ENCODE peak calls at places on chromosomes 4 and X, in seven cellular contexts. Z is cardiac fibroblast, K is lung, F is uterus, J is heart left ventricle, A is thoracic aorta, G is fibroblast of villous mesenchyme. D is an unnamed sample.
A peak's percentile ranks its signal among the peaks of the same experiment; 100 is the strongest.

GRCh38 chrX:71210829-71211228 is 12.2 kb upstream of the GJB1 start:
- DNase-seq in J (no peak), G (no peak), A (no peak), F (no peak), Z (no peak), K (no peak), D (peak; percentile 47)

GRCh38 chrX:133171962-133172708 is 46.0 kb downstream of the TFDP3 start:
- DNase-seq in A (no peak), J (no peak), G (peak; percentile 12), K (no peak), Z (peak; percentile 0), F (no peak), D (no peak)

GRCh38 chrX:126820700-126821420 is 1.3 kb downstream of the PRR32 start:
- DNase-seq in K (peak; percentile 29), Z (no peak), A (no peak), J (peak; percentile 80), G (no peak), F (no peak), D (no peak)

GRCh38 chrX:15680401-15680800 is 15.8 kb upstream of the CLTRN start:
- DNase-seq in G (peak; percentile 71), A (no peak), J (no peak), K (no peak), Z (peak; percentile 34), F (no peak), D (no peak)

GRCh38 chr4:71230258-71230594 is 108.6 kb upstream of the SLC4A4 start:
- DNase-seq in A (no peak), K (no peak), J (no peak), F (no peak), G (peak; percentile 89), Z (no peak), D (peak; percentile 27)

GRCh38 chrX:130120321-130120731 is 10.0 kb upstream of the ELF4 start:
- DNase-seq in G (no peak), F (no peak), Z (no peak), A (no peak), J (no peak), K (no peak), D (no peak)

GRCh38 chrX:50403903-50404302 is 66.7 kb downstream of the DGKK start:
- DNase-seq in K (no peak), J (no peak), F (no peak), A (no peak), Z (no peak), G (no peak), D (no peak)

GRCh38 chr4:110518889-110519490 is 43.0 kb downstream of the ENPEP start:
- DNase-seq in F (no peak), G (peak; percentile 33), Z (peak; percentile 46), J (no peak), K (no peak), A (no peak), D (no peak)

GRCh38 chr4:132001542-132001941 is 1147.6 kb upstream of the PCDH10 start:
- DNase-seq in J (no peak), G (peak; percentile 33), A (no peak), F (no peak), K (no peak), Z (peak; percentile 55), D (no peak)

GRCh38 chrX:39645059-39645895 is 452.5 kb downstream of the BCOR start:
- DNase-seq in G (peak; percentile 83), J (peak; percentile 72), F (peak; percentile 85), K (no peak), Z (peak; percentile 89), A (peak; percentile 47), D (peak; percentile 65)

DNA sequence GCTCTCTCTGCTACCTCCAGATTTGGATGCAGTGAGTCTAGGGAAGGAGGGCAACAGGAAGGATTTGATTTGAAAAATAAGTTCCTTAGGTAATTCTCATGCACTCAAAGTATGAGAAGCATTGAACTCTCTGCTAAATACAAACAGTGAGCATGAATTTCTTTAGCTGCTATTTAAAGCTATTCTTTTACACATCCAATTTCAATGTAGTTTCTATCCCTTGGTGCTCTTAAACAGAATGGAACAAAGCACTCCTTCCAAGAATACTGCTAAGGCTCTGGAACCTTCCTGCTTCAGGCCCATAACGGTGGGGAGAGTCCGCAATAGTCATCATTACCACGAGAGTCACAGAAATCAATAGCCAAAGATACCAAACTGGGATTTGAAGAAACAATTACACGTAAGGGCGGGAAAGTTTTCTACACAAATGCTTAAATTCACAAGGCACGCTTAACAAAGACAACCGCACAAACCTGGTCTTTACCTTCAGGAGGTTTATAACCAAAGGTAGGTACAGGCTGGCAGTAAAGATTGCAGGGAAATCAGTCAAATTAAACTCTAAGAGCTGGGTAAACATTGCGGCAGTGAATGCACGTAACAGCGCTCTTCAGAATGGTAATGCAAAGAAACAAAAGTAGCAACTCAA is 123.2 kb upstream of the NAP1L5 start:
- DNase-seq in A (no peak), K (no peak), J (no peak), G (no peak), F (no peak), Z (no peak), D (no peak)
- H3K4me3 ChIP-seq in A (peak overlapping the region; percentile 78), K (peak overlapping the region; percentile 43), J (peak overlapping the region; percentile 46), G (peak overlapping the region; percentile 70), F (no peak overlapping the region), Z (no peak overlapping the region), D (no peak overlapping the region)

GRCh38 chr4:15234585-15235126 is 193.2 kb upstream of the C1QTNF7 start:
- DNase-seq in J (no peak), A (no peak), K (no peak), G (peak; percentile 99), Z (peak; percentile 84), F (peak; percentile 70), D (peak; percentile 71)
- H3K4me3 ChIP-seq in J (no peak overlapping the region), A (no peak overlapping the region), K (no peak overlapping the region), G (no peak overlapping the region), Z (no peak overlapping the region), F (no peak overlapping the region), D (no peak overlapping the region)

GRCh38 chrX:102712967-102713677 is 874 bp downstream of the GPRASP2 start:
- DNase-seq in J (peak; percentile 47), F (peak; percentile 79), A (no peak), Z (peak; percentile 72), G (peak; percentile 59), K (no peak), D (peak; percentile 4)
- H3K4me3 ChIP-seq in J (peak overlapping the region; percentile 64), F (peak overlapping the region; percentile 62), A (peak overlapping the region; percentile 82), Z (peak overlapping the region; percentile 74), G (peak overlapping the region; percentile 67), K (peak overlapping the region; percentile 57), D (peak overlapping the region; percentile 51)

DNA sequence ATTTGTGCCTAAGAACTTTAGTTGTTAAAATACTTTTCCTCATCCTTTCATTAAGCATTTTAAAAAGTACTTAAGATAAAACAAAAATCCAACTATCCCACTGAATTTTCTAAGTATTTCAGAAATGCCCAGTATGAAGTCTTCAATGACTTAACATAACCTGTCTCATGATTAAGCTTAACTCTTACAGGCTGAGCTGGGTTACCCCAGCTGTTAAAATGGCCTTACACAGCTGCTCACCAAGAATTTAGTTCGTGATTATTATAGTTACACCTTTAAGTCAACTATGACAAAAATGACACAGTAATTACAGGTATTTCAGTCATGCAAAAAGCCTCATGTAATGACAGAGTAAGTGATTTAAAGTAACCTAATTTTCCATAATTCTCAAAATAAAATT is 145.7 kb downstream of the FBXW7 start:
- DNase-seq in K (no peak), G (no peak), J (no peak), Z (no peak), F (no peak), A (no peak), D (no peak)
- H3K4me3 ChIP-seq in K (no peak overlapping the region), G (no peak overlapping the region), J (no peak overlapping the region), Z (no peak overlapping the region), F (no peak overlapping the region), A (no peak overlapping the region), D (no peak overlapping the region)

GRCh38 chr4:168318266-168318895 is at the start of gene DDX60:
- DNase-seq in A (peak; percentile 25), G (peak; percentile 87), J (peak; percentile 84), Z (peak; percentile 80), K (peak; percentile 76), F (peak; percentile 86), D (peak; percentile 75)

GRCh38 chr4:168321006-168321405 is 2.5 kb upstream of the DDX60 start:
- DNase-seq in F (no peak), Z (no peak), K (no peak), A (no peak), G (no peak), J (no peak), D (no peak)

DNA sequence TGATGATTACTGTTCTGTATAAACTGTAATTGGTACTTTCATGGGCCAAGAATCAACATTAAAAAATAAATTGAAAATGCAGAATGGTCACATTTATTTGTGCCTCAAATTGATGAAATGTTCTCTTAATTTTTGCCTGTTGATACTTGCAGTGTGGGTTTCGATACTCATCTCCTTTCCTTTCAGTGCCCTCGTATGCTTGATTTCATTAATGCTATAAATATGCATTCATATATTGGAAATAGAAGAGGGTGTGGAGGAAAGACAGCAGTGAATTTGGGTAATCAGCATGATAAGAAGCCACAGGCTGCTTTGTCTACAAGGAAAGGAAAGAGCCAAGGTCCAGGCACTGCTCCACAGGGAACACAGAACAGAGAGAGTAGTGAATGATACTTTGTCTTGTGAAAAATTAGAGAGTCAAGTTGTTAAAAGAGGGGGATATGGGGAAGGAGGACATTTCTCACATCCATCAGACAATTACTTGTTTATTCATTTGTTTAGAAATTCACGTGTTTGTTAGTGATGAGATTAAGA is 1.0 kb upstream of the DDX60 start:
- DNase-seq in Z (no peak), F (no peak), G (no peak), A (no peak), K (no peak), J (no peak), D (no peak)
- H3K4me3 ChIP-seq in Z (no peak overlapping the region), F (peak overlapping the region; percentile 81), G (no peak overlapping the region), A (peak overlapping the region; percentile 80), K (no peak overlapping the region), J (no peak overlapping the region), D (peak overlapping the region; percentile 91)

GRCh38 chr4:180827193-180827592 is 1416.0 kb upstream of the TENM3 start:
- DNase-seq in G (peak; percentile 24), Z (peak; percentile 24), F (no peak), J (no peak), K (no peak), A (no peak), D (no peak)

GRCh38 chr4:180823116-180823515 is 1420.1 kb upstream of the TENM3 start:
- DNase-seq in G (no peak), Z (no peak), K (no peak), A (no peak), F (no peak), J (no peak), D (no peak)

GRCh38 chr4:180828455-180829018 is 1414.7 kb upstream of the TENM3 start:
- DNase-seq in G (peak; percentile 53), J (no peak), Z (peak; percentile 84), F (no peak), A (no peak), K (no peak), D (no peak)

GRCh38 chr4:180832086-180832485 is 1411.1 kb upstream of the TENM3 start:
- DNase-seq in K (no peak), F (no peak), A (no peak), Z (no peak), J (no peak), G (no peak), D (no peak)

GRCh38 chr4:180827610-180828009 is 1415.6 kb upstream of the TENM3 start:
- DNase-seq in K (no peak), J (no peak), Z (peak; percentile 6), F (no peak), A (no peak), G (no peak), D (no peak)
- H3K4me3 ChIP-seq in K (no peak overlapping the region), J (no peak overlapping the region), Z (no peak overlapping the region), F (peak overlapping the region; percentile 13), A (peak overlapping the region; percentile 66), G (no peak overlapping the region), D (no peak overlapping the region)